ENCODE peak calls at places on chromosomes 1 and 21, in five cellular contexts. K is tibial nerve, P is aorta, G is IMR-90, I is astrocyte of the cerebellum. T is an unnamed sample.

GRCh38 chr1:113782451-113782850 is 23.2 kb upstream of the PHTF1 start:
- DNase-seq in K (no peak), P (no peak), G (peak; percentile 28), I (no peak), T (no peak)

GRCh38 chr1:158077366-158078256 is 84.2 kb downstream of the KIRREL1 start:
- DNase-seq in K (no peak), P (no peak), G (no peak), I (no peak), T (no peak)

GRCh38 chr1:240282061-240282830 is 190.6 kb downstream of the FMN2 start:
- DNase-seq in K (no peak), P (no peak), G (peak; percentile 45), I (no peak), T (peak; percentile 65)

GRCh38 chr1:53672243-53672642 is 66.7 kb downstream of the GLIS1 start:
- DNase-seq in K (no peak), P (peak; percentile 4), G (no peak), I (no peak), T (no peak)

GRCh38 chr21:38323721-38324591 is 67.2 kb downstream of the KCNJ15 start:
- DNase-seq in K (no peak), P (no peak), G (peak; percentile 94), I (peak; percentile 83), T (peak; percentile 80)

GRCh38 chr1:179314928-179315327 is 21.3 kb downstream of the SOAT1 start:
- DNase-seq in K (no peak), P (no peak), G (peak; percentile 28), I (no peak), T (no peak)

GRCh38 chr1:116817582-116818064 is 63.4 kb downstream of the CD2 start:
- DNase-seq in K (no peak), P (peak; percentile 60), G (peak; percentile 4), I (no peak), T (peak; percentile 77)

GRCh38 chr1:110390096-110390495 is 730 bp downstream of the SLC16A4 start:
- DNase-seq in K (peak; percentile 55), P (peak; percentile 75), G (peak; percentile 89), I (peak; percentile 29), T (peak; percentile 84)

GRCh38 chr21:35179990-35180557 is 131.0 kb upstream of the RUNX1 start:
- DNase-seq in K (no peak), P (no peak), G (peak; percentile 94), I (peak; percentile 46), T (peak; percentile 57)

GRCh38 chr1:162973381-162973795 is 95.8 kb upstream of the RGS4 start:
- DNase-seq in K (no peak), P (no peak), G (peak; percentile 90), I (peak; percentile 71), T (peak; percentile 30)

GRCh38 chr1:189211742-189212141 is 1265.9 kb downstream of the BRINP3 start:
- DNase-seq in K (no peak), P (no peak), G (peak; percentile 69), I (peak; percentile 29), T (peak; percentile 21)

GRCh38 chr1:178146456-178146855 is 52.6 kb downstream of the RASAL2 start:
- DNase-seq in K (no peak), P (no peak), G (no peak), I (no peak), T (no peak)

GRCh38 chr1:2115922-2116341 is 65.7 kb downstream of the PRKCZ start:
- DNase-seq in K (no peak), P (peak; percentile 36), G (peak; percentile 48), I (no peak), T (no peak)

GRCh38 chr1:245991266-245991665 is 515.8 kb downstream of the SMYD3 start:
- DNase-seq in K (no peak), P (no peak), G (no peak), I (no peak), T (no peak)

DNA sequence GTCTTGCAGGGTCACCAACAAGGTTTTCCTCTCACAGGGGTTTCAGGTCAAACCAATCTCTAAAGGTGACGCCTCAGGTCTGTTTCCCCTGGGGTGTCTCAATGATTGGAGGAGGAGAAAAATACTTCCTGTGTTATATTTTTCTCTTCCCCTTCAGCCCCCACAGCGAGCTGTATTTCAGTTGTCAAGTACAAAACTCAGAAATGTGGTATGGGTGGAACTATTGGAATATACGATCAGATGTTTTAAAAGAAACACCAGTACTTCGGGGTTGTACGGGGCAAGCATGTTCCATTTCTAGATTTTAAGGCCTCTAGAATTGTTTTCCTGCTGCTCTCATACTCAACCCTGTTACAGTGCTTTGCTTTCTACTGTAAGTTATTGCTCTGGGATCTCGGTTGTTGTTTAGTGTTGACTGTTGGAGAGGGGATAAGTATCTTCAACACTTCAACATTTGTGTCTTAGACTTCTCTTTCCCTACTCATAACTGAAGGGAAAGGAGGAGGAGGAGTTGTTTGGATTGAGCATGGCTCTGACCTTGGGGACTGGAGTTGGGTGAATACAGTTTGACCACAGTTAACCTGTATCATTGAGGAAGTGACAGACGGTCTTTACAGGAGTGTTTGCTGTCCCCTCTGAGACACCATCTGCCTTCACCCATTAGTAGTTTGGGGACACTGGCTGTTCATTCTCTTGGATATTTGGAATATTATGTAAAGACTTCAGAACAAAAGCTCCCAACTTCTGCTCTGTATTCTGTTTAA is 2.0 kb downstream of the MAPKAPK2 start:
- DNase-seq in K (no peak), P (no peak), G (no peak), I (no peak), T (no peak)
- H3K4me3 ChIP-seq in K (peak overlapping the region; percentile 83), P (peak overlapping the region; percentile 100), G (peak overlapping the region; percentile 88), I (peak overlapping the region; percentile 62), T (peak overlapping the region; percentile 76)

GRCh38 chr1:12153181-12153785 is 13.5 kb upstream of the TNFRSF1B start:
- DNase-seq in K (peak; percentile 69), P (peak; percentile 92), G (peak; percentile 88), I (no peak), T (no peak)
- H3K4me3 ChIP-seq in K (no peak overlapping the region), P (no peak overlapping the region), G (no peak overlapping the region), I (no peak overlapping the region), T (no peak overlapping the region)

DNA sequence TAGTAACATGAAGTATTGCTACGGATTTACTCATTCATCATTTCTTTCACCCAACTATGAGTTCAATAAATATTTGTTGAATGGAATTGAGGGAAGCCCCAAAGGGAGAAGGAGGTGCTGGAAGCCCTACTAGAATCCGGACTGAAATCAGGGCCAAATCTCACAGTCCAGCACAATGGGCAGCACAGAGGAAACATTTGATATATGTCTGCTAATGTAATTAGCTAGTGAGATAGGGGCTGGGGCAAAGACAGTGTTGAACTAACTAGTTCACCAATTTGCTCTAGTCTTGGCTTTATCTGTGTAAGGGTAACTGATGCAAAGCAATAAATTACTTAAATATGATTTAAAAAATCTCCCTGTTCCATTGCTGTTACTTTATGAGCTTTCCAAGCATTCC is 26.1 kb upstream of the SLC30A1 start:
- DNase-seq in K (no peak), P (no peak), G (no peak), I (no peak), T (no peak)
- H3K4me3 ChIP-seq in K (no peak overlapping the region), P (no peak overlapping the region), G (no peak overlapping the region), I (no peak overlapping the region), T (no peak overlapping the region)

GRCh38 chr1:207047529-207047928 is 3.5 kb downstream of the YOD1 start:
- DNase-seq in K (no peak), P (no peak), G (no peak), I (no peak), T (no peak)
- H3K4me3 ChIP-seq in K (no peak overlapping the region), P (no peak overlapping the region), G (no peak overlapping the region), I (no peak overlapping the region), T (no peak overlapping the region)

GRCh38 chr1:185559684-185560310 is 174.4 kb upstream of the HMCN1 start:
- DNase-seq in K (peak; percentile 21), P (peak; percentile 51), G (peak; percentile 46), I (peak; percentile 13), T (peak; percentile 78)
- H3K4me3 ChIP-seq in K (no peak overlapping the region), P (no peak overlapping the region), G (no peak overlapping the region), I (no peak overlapping the region), T (no peak overlapping the region)

GRCh38 chr1:243325305-243325890 is 69.6 kb downstream of the SDCCAG8 start:
- DNase-seq in K (peak; percentile 75), P (no peak), G (peak; percentile 82), I (peak; percentile 58), T (peak; percentile 64)
- H3K4me3 ChIP-seq in K (no peak overlapping the region), P (no peak overlapping the region), G (no peak overlapping the region), I (no peak overlapping the region), T (no peak overlapping the region)

DNA sequence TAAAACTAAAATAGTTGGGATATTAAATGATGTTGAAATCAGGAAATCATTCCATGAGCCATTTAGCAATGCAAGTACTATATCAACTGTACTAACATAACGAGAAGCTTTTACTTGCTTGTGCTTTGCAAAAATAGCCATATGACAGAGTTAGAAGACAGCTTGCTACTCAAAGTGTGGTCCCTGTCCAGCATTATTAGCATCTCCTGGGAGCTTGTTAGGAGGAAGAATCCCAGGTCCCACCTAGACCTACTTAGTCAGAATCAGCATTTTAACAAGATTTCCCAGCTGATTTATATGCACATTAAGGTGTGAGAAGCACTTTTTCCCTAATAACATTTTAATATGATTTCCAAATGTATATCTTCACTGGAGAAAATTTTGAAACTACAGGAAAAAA is 4.7 kb downstream of the PRKACB start:
- DNase-seq in K (no peak), P (no peak), G (no peak), I (no peak), T (no peak)
- H3K4me3 ChIP-seq in K (no peak overlapping the region), P (no peak overlapping the region), G (no peak overlapping the region), I (no peak overlapping the region), T (no peak overlapping the region)

GRCh38 chr1:20321573-20321972 is 30.9 kb downstream of the VWA5B1 start:
- DNase-seq in K (no peak), P (no peak), G (no peak), I (no peak), T (no peak)
- H3K4me3 ChIP-seq in K (no peak overlapping the region), P (no peak overlapping the region), G (no peak overlapping the region), I (no peak overlapping the region), T (no peak overlapping the region)

GRCh38 chr1:38578444-38578951 is 281.1 kb downstream of the RRAGC start:
- DNase-seq in K (no peak), P (no peak), G (no peak), I (no peak), T (no peak)

GRCh38 chr1:38577385-38577784 is 282.2 kb downstream of the RRAGC start:
- DNase-seq in K (no peak), P (no peak), G (no peak), I (no peak), T (no peak)

GRCh38 chr1:38577937-38578443 is 281.6 kb downstream of the RRAGC start:
- DNase-seq in K (no peak), P (no peak), G (no peak), I (no peak), T (no peak)

GRCh38 chr1:38580591-38580990 is 279.0 kb downstream of the RRAGC start:
- DNase-seq in K (no peak), P (no peak), G (no peak), I (no peak), T (no peak)

DNA sequence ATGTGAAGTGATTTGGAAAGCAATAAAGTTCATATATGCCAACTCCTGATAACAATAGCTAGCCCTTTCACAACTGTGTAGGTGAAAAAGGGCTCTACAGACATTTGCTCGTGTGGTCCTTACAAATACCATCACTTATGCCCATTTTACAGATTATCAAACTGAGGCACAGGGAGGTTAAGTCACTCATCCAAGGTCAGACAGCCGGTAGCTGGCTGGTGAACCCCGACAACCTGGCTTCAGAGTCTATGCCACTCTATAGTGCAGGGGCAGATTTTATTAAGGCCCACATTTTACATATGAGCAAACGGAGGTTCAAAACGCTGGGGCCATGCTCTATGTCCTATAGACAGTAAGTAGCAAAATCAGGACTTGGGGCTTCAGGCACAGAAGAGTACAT is 280.5 kb downstream of the RRAGC start:
- DNase-seq in K (no peak), P (no peak), G (no peak), I (no peak), T (no peak)
- H3K4me3 ChIP-seq in K (no peak overlapping the region), P (no peak overlapping the region), G (no peak overlapping the region), I (no peak overlapping the region), T (no peak overlapping the region)